ENCODE peak calls at places on chromosomes 11 and 22, in five cellular contexts. F is psoas muscle; N is central memory CD8-positive, alpha-beta T cell; I is cardiac fibroblast; P is aorta. U is an unnamed sample.

GRCh38 chr11:90594658-90595057 is 371.8 kb upstream of the CHORDC1 start:
- DNase-seq in F (no peak), N (no peak), I (no peak), P (no peak), U (peak; percentile 1)

GRCh38 chr22:49629586-49630447 is 197.9 kb downstream of the BRD1 start:
- DNase-seq in F (no peak), N (no peak), I (no peak), P (peak; percentile 40), U (peak; percentile 12)

GRCh38 chr11:69313992-69314391 is 20.0 kb downstream of the MYEOV start:
- DNase-seq in F (no peak), N (no peak), I (no peak), P (no peak), U (no peak)

GRCh38 chr22:38861170-38861874 is 10.7 kb downstream of the CBX6 start:
- DNase-seq in F (peak; percentile 34), N (no peak), I (no peak), P (peak; percentile 58), U (no peak)

GRCh38 chr11:112719736-112720525 is 241.3 kb upstream of the NCAM1 start:
- DNase-seq in F (no peak), N (no peak), I (peak; percentile 31), P (no peak), U (no peak)

GRCh38 chr11:75013051-75013450 is 24.3 kb downstream of the NEU3 start:
- DNase-seq in F (no peak), N (no peak), I (peak; percentile 49), P (no peak), U (peak; percentile 7)

GRCh38 chr11:133999355-133999754 is 42.6 kb upstream of the IGSF9B start:
- DNase-seq in F (no peak), N (no peak), I (no peak), P (peak; percentile 69), U (peak; percentile 58)

GRCh38 chr11:44310456-44311272 is 725 bp upstream of the ALX4 start:
- DNase-seq in F (no peak), N (no peak), I (no peak), P (peak; percentile 67), U (peak; percentile 12)

GRCh38 chr11:57648791-57649735 is 649 bp downstream of the YPEL4 start:
- DNase-seq in F (no peak), N (no peak), I (peak; percentile 32), P (no peak), U (peak; percentile 31)

GRCh38 chr22:17893900-17894299 is 119.6 kb upstream of the BID start:
- DNase-seq in F (no peak), N (no peak), I (no peak), P (no peak), U (no peak)

GRCh38 chr11:1875093-1875785 is 16.5 kb downstream of the PRR33 start:
- DNase-seq in F (peak; percentile 77), N (no peak), I (no peak), P (peak; percentile 51), U (no peak)

GRCh38 chr11:72818971-72819370 is 4.8 kb downstream of the ATG16L2 start:
- DNase-seq in F (no peak), N (no peak), I (no peak), P (no peak), U (no peak)

GRCh38 chr11:93322207-93322606 is 8.3 kb upstream of the DEUP1 start:
- DNase-seq in F (no peak), N (no peak), I (no peak), P (no peak), U (no peak)

GRCh38 chr22:47161631-47162030 is 399.2 kb downstream of the TBC1D22A start:
- DNase-seq in F (peak; percentile 44), N (no peak), I (no peak), P (peak; percentile 54), U (no peak)

GRCh38 chr11:47508595-47509555 is 44.1 kb downstream of the CELF1 start:
- DNase-seq in F (no peak), N (no peak), I (no peak), P (no peak), U (no peak)

GRCh38 chr11:2259897-2260451 is 10.4 kb downstream of the ASCL2 start:
- DNase-seq in F (peak; percentile 23), N (no peak), I (no peak), P (peak; percentile 69), U (no peak)

GRCh38 chr11:117909611-117910382 is 19.4 kb downstream of the TMPRSS13 start:
- DNase-seq in F (peak; percentile 19), N (no peak), I (no peak), P (no peak), U (no peak)

GRCh38 chr11:130600616-130601015 is 152.2 kb downstream of the ADAMTS15 start:
- DNase-seq in F (no peak), N (no peak), I (no peak), P (no peak), U (no peak)

GRCh38 chr11:106990322-106990721 is 28.0 kb downstream of the GUCY1A2 start:
- DNase-seq in F (peak; percentile 51), N (no peak), I (no peak), P (no peak), U (peak; percentile 95)

GRCh38 chr22:24693359-24693758 is 81.2 kb downstream of the PIWIL3 start:
- DNase-seq in F (no peak), N (no peak), I (peak; percentile 69), P (no peak), U (no peak)

GRCh38 chr11:116703421-116703820 is 69.4 kb downstream of the BUD13 start:
- DNase-seq in F (no peak), N (no peak), I (no peak), P (peak; percentile 28), U (peak; percentile 66)

GRCh38 chr11:113723706-113724246 is 17.7 kb upstream of the TMPRSS5 start:
- DNase-seq in F (no peak), N (no peak), I (no peak), P (no peak), U (peak; percentile 70)

GRCh38 chr22:22452996-22453686 is 55.4 kb downstream of the ZNF280B start:
- DNase-seq in F (no peak), N (no peak), I (no peak), P (no peak), U (no peak)

U was measured in NCI-H82.